ENCODE peak calls at places on chromosomes 5 and 9, in eight cellular contexts. P is HCT116; J is Peyer's patch; R is A549; D is GM23248; Q is HepG2; B is endothelial cell of umbilical vein; X is CD4-positive, CD25-positive, alpha-beta regulatory T cell. C is an unnamed sample. For H3K4me1, the result is how much of the 10 kb centered on the place peaks cover.

GRCh38 chr5:6762116-6762515 is 48.9 kb downstream of the TENT4A start:
- DNase-seq in X (no peak), Q (no peak), B (no peak), P (no peak), J (no peak), R (no peak), D (no peak), C (no peak)

GRCh38 chr5:1659100-1660036 is 135.6 kb upstream of the LPCAT1 start:
- DNase-seq in R (no peak), B (no peak), J (peak), D (no peak), P (no peak), X (no peak), Q (no peak), C (no peak)

GRCh38 chr5:74452851-74453250 is 187.7 kb downstream of the ENC1 start:
- DNase-seq in J (no peak), Q (no peak), P (no peak), D (no peak), B (no peak), X (no peak), R (no peak), C (no peak)

GRCh38 chr9:131084661-131085369 is 11.5 kb upstream of the AIF1L start:
- DNase-seq in X (no peak), Q (no peak), R (no peak), P (no peak), D (no peak), B (no peak), J (no peak), C (no peak)

GRCh38 chr5:138177936-138178515 is 404 bp downstream of the BRD8 start:
- DNase-seq in R (peak), D (peak), B (peak), X (no peak), J (peak), Q (peak), P (no peak), C (no peak)

GRCh38 chr5:80141147-80141671 is 106.1 kb downstream of the THBS4 start:
- DNase-seq in J (no peak), P (no peak), D (peak), B (peak), R (no peak), X (no peak), Q (no peak), C (peak)

GRCh38 chr5:61604076-61604475 is 272.0 kb downstream of the ZSWIM6 start:
- DNase-seq in D (no peak), J (no peak), X (no peak), B (no peak), Q (no peak), R (no peak), P (no peak), C (no peak)

GRCh38 chr5:64947801-64948200 is 179.1 kb downstream of the CWC27 start:
- DNase-seq in Q (no peak), D (no peak), B (no peak), R (no peak), X (no peak), J (no peak), P (no peak), C (no peak)

GRCh38 chr9:77844415-77844814 is 187.2 kb downstream of the GNAQ start:
- DNase-seq in Q (no peak), P (no peak), R (no peak), B (no peak), J (no peak), X (no peak), D (no peak), C (no peak)

GRCh38 chr9:92592946-92593860 is 57.4 kb upstream of the ECM2 start:
- DNase-seq in X (no peak), Q (no peak), B (peak), R (no peak), J (no peak), D (peak), P (no peak), C (no peak)

GRCh38 chr5:107671742-107672211 is 1.0 kb upstream of the EFNA5 start:
- DNase-seq in R (peak), P (peak), D (peak), B (peak), X (no peak), Q (no peak), J (no peak), C (no peak)

GRCh38 chr5:165209101-165209727 is 1703.8 kb downstream of the MAT2B start:
- DNase-seq in B (peak), R (peak), X (no peak), Q (peak), J (no peak), P (no peak), D (peak), C (no peak)

GRCh38 chr9:10204276-10204675 is 408.5 kb downstream of the PTPRD start:
- DNase-seq in P (no peak), R (no peak), B (peak), D (no peak), X (no peak), Q (no peak), J (no peak), C (no peak)

GRCh38 chr5:157449011-157449723 is 10.8 kb upstream of the NIPAL4 start:
- DNase-seq in D (peak), P (no peak), J (no peak), R (no peak), B (no peak), Q (no peak), X (no peak), C (no peak)

GRCh38 chr9:2800385-2801179 is 43.3 kb downstream of the PUM3 start:
- DNase-seq in Q (peak), D (peak), J (no peak), R (no peak), P (no peak), B (no peak), X (no peak), C (no peak)

GRCh38 chr5:176542596-176543427 is 5.6 kb upstream of the RNF44 start:
- DNase-seq in R (no peak), D (peak), Q (no peak), P (no peak), J (no peak), X (peak), B (no peak), C (no peak)

GRCh38 chr9:116417464-116417863 is 263.9 kb downstream of the PAPPA start:
- DNase-seq in J (no peak), X (no peak), Q (no peak), P (no peak), D (peak), R (no peak), B (no peak), C (no peak)

GRCh38 chr9:131697097-131697496 is 42.8 kb downstream of the RAPGEF1 start:
- DNase-seq in X (no peak), R (no peak), D (peak), P (no peak), J (no peak), B (no peak), Q (no peak), C (no peak)

GRCh38 chr9:95018099-95018927 is 291.8 kb downstream of the AOPEP start:
- DNase-seq in B (peak), Q (peak), P (peak), J (no peak), D (peak), R (peak), X (no peak), C (no peak)

GRCh38 chr5:978051-978450 is 30.6 kb upstream of the NKD2 start:
- DNase-seq in J (no peak), D (no peak), R (no peak), Q (no peak), B (no peak), X (no peak), P (no peak), C (no peak)

GRCh38 chr5:39624268-39624886 is 199.6 kb upstream of the DAB2 start:
- DNase-seq in J (no peak), R (no peak), D (peak), B (no peak), P (peak), Q (peak), X (no peak), C (no peak)

GRCh38 chr5:167639761-167640160 is 651.7 kb upstream of the WWC1 start:
- DNase-seq in Q (no peak), J (no peak), D (peak), X (no peak), P (no peak), R (no peak), B (no peak), C (no peak)

GRCh38 chr5:142053434-142054253 is 40.8 kb upstream of the GNPDA1 start:
- DNase-seq in J (no peak), P (peak), B (peak), X (no peak), R (no peak), D (peak), Q (no peak), C (no peak)

GRCh38 chr9:131349881-131350563 is 43.9 kb upstream of the PRRC2B start:
- DNase-seq in D (peak), X (peak), R (peak), Q (peak), P (peak), B (peak), J (peak), C (peak)

GRCh38 chr9:91422832-91423711 is 560 bp downstream of the NFIL3 start:
- DNase-seq in J (peak), D (peak), X (peak), Q (peak), B (peak), P (no peak), R (peak), C (peak)
- H3K4me1 ChIP-seq in J (under half), D (under half), X (under half), Q (under half), B (under half), P (half or more), R (half or more), C (under half)

GRCh38 chr9:137836151-137836830 is 41.3 kb upstream of the CACNA1B start:
- DNase-seq in R (no peak), Q (no peak), P (no peak), B (no peak), X (no peak), J (no peak), D (no peak), C (no peak)
- H3K4me1 ChIP-seq in R (under half), Q (under half), P (under half), B (under half), X (under half), J (under half), D (under half), C (under half)

GRCh38 chr5:172769598-172770373 is 1.2 kb downstream of the DUSP1 start:
- DNase-seq in P (no peak), J (peak), B (peak), D (peak), Q (no peak), X (no peak), R (no peak), C (no peak)

GRCh38 chr5:172769324-172769597 is 1.7 kb downstream of the DUSP1 start:
- DNase-seq in R (no peak), X (no peak), Q (no peak), J (no peak), B (no peak), D (no peak), P (no peak), C (no peak)

GRCh38 chr5:172768573-172769323 is 2.2 kb downstream of the DUSP1 start:
- DNase-seq in D (peak), R (no peak), P (no peak), J (no peak), Q (no peak), X (peak), B (peak), C (no peak)

GRCh38 chr5:172766287-172767104 is 4.5 kb downstream of the DUSP1 start:
- DNase-seq in D (peak), P (no peak), X (peak), R (no peak), J (peak), Q (peak), B (peak), C (peak)

DNA sequence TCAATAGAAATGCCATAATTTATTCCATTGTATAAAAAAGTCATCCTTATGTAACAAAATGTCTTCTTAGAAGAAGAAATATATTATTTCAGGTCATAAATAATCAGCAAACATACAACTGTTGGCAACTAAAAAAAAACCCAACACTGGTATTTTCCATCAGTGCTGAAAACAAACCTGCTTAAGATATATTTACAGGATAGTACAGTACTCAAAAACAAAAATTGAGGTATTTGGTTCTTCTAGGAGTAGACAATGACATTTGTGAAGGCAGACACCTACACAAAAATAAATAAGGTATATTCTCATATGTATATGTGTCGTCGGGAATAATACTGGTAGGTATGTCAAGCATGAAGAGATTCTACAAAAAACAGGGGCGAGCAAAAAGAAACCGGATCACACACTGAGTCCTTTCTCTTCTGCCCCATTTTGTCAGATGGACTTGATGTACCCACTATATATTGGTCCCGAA is 2.9 kb downstream of the DUSP1 start:
- DNase-seq in Q (no peak), P (no peak), R (no peak), D (no peak), B (peak), X (no peak), J (no peak), C (no peak)
- H3K4me1 ChIP-seq in Q (half or more), P (under half), R (under half), D (under half), B (half or more), X (half or more), J (under half), C (under half)

GRCh38 chr5:95958308-95959014 is 3.2 kb downstream of the ELL2 start:
- DNase-seq in B (no peak), Q (peak), J (no peak), X (no peak), R (no peak), D (peak), P (no peak), C (no peak)
- H3K4me1 ChIP-seq in B (under half), Q (half or more), J (under half), X (under half), R (under half), D (under half), P (under half), C (under half)

DNA sequence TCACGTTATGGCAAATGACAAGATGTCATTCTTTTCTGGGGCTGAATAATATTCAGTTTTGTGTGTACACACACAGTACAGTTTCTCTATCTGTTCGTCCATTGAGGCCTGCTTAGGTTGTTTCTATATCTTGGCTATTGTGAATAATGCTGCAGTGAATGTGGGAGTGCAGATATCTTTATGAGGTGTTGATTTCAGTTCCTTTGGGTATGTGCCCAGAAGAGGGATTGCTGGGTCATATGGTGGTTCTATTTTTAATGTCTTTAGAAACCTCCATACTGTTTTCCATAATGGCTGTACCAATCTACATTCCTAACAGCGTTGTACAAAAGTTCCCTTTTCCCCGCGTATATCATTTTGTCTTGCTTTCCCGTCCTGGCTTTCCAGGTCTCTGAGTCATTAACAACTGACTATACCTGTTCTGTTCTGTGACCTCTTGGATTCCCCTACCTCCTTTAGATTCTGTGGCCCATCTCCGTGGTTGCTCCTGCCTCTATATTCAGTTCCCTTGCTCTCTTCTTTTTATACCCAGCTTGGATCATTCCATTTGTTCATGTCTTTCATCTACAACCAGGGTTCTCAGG is 6.8 kb downstream of the SNX30 start:
- DNase-seq in Q (no peak), R (no peak), D (peak), P (no peak), X (no peak), J (no peak), B (no peak), C (no peak)
- H3K4me1 ChIP-seq in Q (under half), R (under half), D (half or more), P (under half), X (under half), J (under half), B (under half), C (under half)

DNA sequence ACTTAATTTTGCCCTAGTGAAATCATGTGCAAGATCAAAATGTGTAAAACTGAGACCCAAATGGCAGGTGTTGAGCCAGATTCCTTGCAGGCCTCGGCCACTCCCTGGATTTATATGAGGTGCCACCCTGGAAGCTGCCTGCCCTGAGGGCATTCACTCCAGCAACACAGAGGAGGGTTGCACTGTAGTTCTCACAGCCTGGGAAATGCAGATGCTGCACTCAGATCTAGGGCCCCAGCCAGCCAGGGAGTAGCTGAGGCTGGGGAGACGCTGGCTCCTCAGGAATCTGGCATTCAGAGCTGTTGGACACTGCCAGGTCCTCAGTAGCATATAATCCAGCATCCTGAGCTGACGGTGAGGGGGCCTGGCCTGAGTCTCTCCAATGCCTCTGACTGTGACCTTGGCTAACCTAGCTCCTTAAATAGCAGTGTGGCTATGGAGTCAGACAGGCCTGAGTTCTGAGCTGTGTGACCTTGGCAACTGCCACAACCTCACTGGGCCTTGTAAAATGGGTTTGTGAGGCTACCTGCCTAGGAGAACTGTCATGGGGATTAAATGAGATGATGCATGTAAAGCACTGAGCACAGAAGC is 8.7 kb downstream of the KCNMB1 start:
- DNase-seq in X (no peak), Q (no peak), P (no peak), D (no peak), B (no peak), R (no peak), J (no peak), C (no peak)
- H3K4me1 ChIP-seq in X (under half), Q (under half), P (under half), D (under half), B (under half), R (under half), J (under half), C (under half)

GRCh38 chr5:149405550-149406202 is 26.6 kb upstream of the IL17B start:
- DNase-seq in J (no peak), P (no peak), Q (no peak), R (no peak), B (no peak), D (peak), X (no peak), C (no peak)

GRCh38 chr5:149407331-149408251 is 28.5 kb upstream of the IL17B start:
- DNase-seq in B (no peak), X (no peak), R (no peak), D (peak), J (no peak), P (no peak), Q (no peak), C (no peak)

GRCh38 chr5:149408252-149409099 is 29.4 kb upstream of the IL17B start:
- DNase-seq in X (no peak), Q (no peak), R (no peak), D (no peak), P (no peak), B (no peak), J (no peak), C (no peak)

GRCh38 chr5:149406203-149406978 is 27.3 kb upstream of the IL17B start:
- DNase-seq in J (no peak), D (peak), Q (no peak), X (no peak), B (no peak), R (no peak), P (no peak), C (peak)

GRCh38 chr5:149406979-149407306 is 27.9 kb upstream of the IL17B start:
- DNase-seq in D (no peak), Q (no peak), P (no peak), R (no peak), X (no peak), B (no peak), J (no peak), C (no peak)
- H3K4me1 ChIP-seq in D (half or more), Q (half or more), P (under half), R (under half), X (under half), B (under half), J (under half), C (under half)

GRCh38 chr5:65969539-65970393 is 43.4 kb downstream of the ERBIN start:
- DNase-seq in J (no peak), R (no peak), B (no peak), X (no peak), D (no peak), Q (no peak), P (no peak), C (no peak)
- H3K4me1 ChIP-seq in J (under half), R (under half), B (under half), X (under half), D (under half), Q (under half), P (under half), C (under half)

DNA sequence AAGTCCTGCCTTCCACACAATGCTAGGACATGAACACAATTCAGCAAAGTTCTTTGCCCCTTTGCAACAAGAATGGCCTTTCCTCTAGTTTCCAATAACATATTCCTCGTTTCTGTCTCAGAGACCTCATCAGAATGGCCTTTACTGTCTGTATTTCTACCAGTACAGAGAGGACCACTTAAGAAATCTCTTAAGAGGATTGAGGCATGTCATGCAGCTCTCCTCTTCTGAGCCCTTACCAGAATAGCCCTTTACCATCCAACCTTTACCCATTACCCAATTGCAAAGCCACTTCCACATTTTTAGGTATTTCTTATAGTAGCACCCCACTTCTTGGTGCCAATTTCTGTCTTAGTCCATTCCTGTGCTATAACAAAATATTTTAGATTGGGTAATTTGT is 20.3 kb downstream of the TNPO1 start:
- DNase-seq in X (no peak), Q (no peak), B (no peak), D (no peak), P (no peak), R (no peak), J (no peak), C (no peak)
- H3K4me1 ChIP-seq in X (under half), Q (under half), B (under half), D (under half), P (under half), R (half or more), J (under half), C (under half)